ENCODE peak calls at places on chromosomes 2 and 18, in four cellular contexts. One of them, this sample, is unnamed.

GRCh38 chr2:128381001-128381938 is 62.6 kb upstream of the HS6ST1 start:
- DNase-seq in hypothalamus: no peak
- DNase-seq in stimulated activated CD8-positive, alpha-beta memory T cell treated with anti-CD3 and anti-CD28 coated beads, Interleukin-15, amount 100 ng/mL, for 24 hours: no peak
- DNase-seq in OCI-LY7: no peak
- DNase-seq in this sample: peak; percentile 67

GRCh38 chr2:233362742-233363141 is 8.4 kb downstream of the DGKD start:
- DNase-seq in hypothalamus: no peak
- DNase-seq in OCI-LY7: no peak
- DNase-seq in stimulated activated CD8-positive, alpha-beta memory T cell treated with anti-CD3 and anti-CD28 coated beads, Interleukin-15, amount 100 ng/mL, for 24 hours: no peak
- DNase-seq in this sample: no peak

GRCh38 chr18:70332694-70333093 is 43.8 kb downstream of the SOCS6 start:
- DNase-seq in hypothalamus: no peak
- DNase-seq in OCI-LY7: no peak
- DNase-seq in stimulated activated CD8-positive, alpha-beta memory T cell treated with anti-CD3 and anti-CD28 coated beads, Interleukin-15, amount 100 ng/mL, for 24 hours: no peak
- DNase-seq in this sample: no peak

GRCh38 chr2:88753833-88754584 is 62.5 kb downstream of the RPIA start:
- DNase-seq in OCI-LY7: peak; percentile 98
- DNase-seq in stimulated activated CD8-positive, alpha-beta memory T cell treated with anti-CD3 and anti-CD28 coated beads, Interleukin-15, amount 100 ng/mL, for 24 hours: no peak
- DNase-seq in hypothalamus: no peak
- DNase-seq in this sample: no peak

GRCh38 chr2:70999362-70999761 is 4.7 kb upstream of the TEX261 start:
- DNase-seq in OCI-LY7: no peak
- DNase-seq in stimulated activated CD8-positive, alpha-beta memory T cell treated with anti-CD3 and anti-CD28 coated beads, Interleukin-15, amount 100 ng/mL, for 24 hours: no peak
- DNase-seq in hypothalamus: no peak
- DNase-seq in this sample: peak; percentile 22

GRCh38 chr2:237471457-237472186 is 15.4 kb upstream of the MLPH start:
- DNase-seq in hypothalamus: no peak
- DNase-seq in OCI-LY7: peak; percentile 64
- DNase-seq in stimulated activated CD8-positive, alpha-beta memory T cell treated with anti-CD3 and anti-CD28 coated beads, Interleukin-15, amount 100 ng/mL, for 24 hours: no peak
- DNase-seq in this sample: no peak

GRCh38 chr2:101983928-101984327 is 7.8 kb upstream of the IL1R2 start:
- DNase-seq in OCI-LY7: no peak
- DNase-seq in stimulated activated CD8-positive, alpha-beta memory T cell treated with anti-CD3 and anti-CD28 coated beads, Interleukin-15, amount 100 ng/mL, for 24 hours: no peak
- DNase-seq in hypothalamus: no peak
- DNase-seq in this sample: no peak

GRCh38 chr2:20052872-20053281 is 1.4 kb upstream of the LAPTM4A start:
- DNase-seq in hypothalamus: no peak
- DNase-seq in stimulated activated CD8-positive, alpha-beta memory T cell treated with anti-CD3 and anti-CD28 coated beads, Interleukin-15, amount 100 ng/mL, for 24 hours: no peak
- DNase-seq in OCI-LY7: peak; percentile 9
- DNase-seq in this sample: peak; percentile 88

GRCh38 chr18:56173542-56174220 is 464.7 kb downstream of the TXNL1 start:
- DNase-seq in stimulated activated CD8-positive, alpha-beta memory T cell treated with anti-CD3 and anti-CD28 coated beads, Interleukin-15, amount 100 ng/mL, for 24 hours: no peak
- DNase-seq in hypothalamus: no peak
- DNase-seq in OCI-LY7: no peak
- DNase-seq in this sample: no peak

GRCh38 chr2:216971632-216972031 is 111.8 kb upstream of the TNP1 start:
- DNase-seq in OCI-LY7: no peak
- DNase-seq in stimulated activated CD8-positive, alpha-beta memory T cell treated with anti-CD3 and anti-CD28 coated beads, Interleukin-15, amount 100 ng/mL, for 24 hours: no peak
- DNase-seq in hypothalamus: no peak
- DNase-seq in this sample: no peak

GRCh38 chr18:62037989-62038778 is 145.4 kb upstream of the RNF152 start:
- DNase-seq in OCI-LY7: no peak
- DNase-seq in stimulated activated CD8-positive, alpha-beta memory T cell treated with anti-CD3 and anti-CD28 coated beads, Interleukin-15, amount 100 ng/mL, for 24 hours: no peak
- DNase-seq in hypothalamus: no peak
- DNase-seq in this sample: no peak

GRCh38 chr2:67216103-67216502 is 181.0 kb upstream of the ETAA1 start:
- DNase-seq in hypothalamus: no peak
- DNase-seq in OCI-LY7: no peak
- DNase-seq in stimulated activated CD8-positive, alpha-beta memory T cell treated with anti-CD3 and anti-CD28 coated beads, Interleukin-15, amount 100 ng/mL, for 24 hours: no peak
- DNase-seq in this sample: no peak

GRCh38 chr2:171409436-171409971 is 24.3 kb downstream of the METTL8 start:
- DNase-seq in OCI-LY7: no peak
- DNase-seq in hypothalamus: no peak
- DNase-seq in stimulated activated CD8-positive, alpha-beta memory T cell treated with anti-CD3 and anti-CD28 coated beads, Interleukin-15, amount 100 ng/mL, for 24 hours: no peak
- DNase-seq in this sample: no peak

GRCh38 chr2:1995987-1996386 is 251.7 kb upstream of the PXDN start:
- DNase-seq in hypothalamus: no peak
- DNase-seq in stimulated activated CD8-positive, alpha-beta memory T cell treated with anti-CD3 and anti-CD28 coated beads, Interleukin-15, amount 100 ng/mL, for 24 hours: no peak
- DNase-seq in OCI-LY7: no peak
- DNase-seq in this sample: no peak

GRCh38 chr18:31973929-31974546 is 31.1 kb upstream of the TRAPPC8 start:
- DNase-seq in hypothalamus: no peak
- DNase-seq in stimulated activated CD8-positive, alpha-beta memory T cell treated with anti-CD3 and anti-CD28 coated beads, Interleukin-15, amount 100 ng/mL, for 24 hours: no peak
- DNase-seq in OCI-LY7: peak; percentile 4
- DNase-seq in this sample: no peak

This sample was measured in posterior vena cava.